ENCODE peak calls at places on chromosome 3, in four cellular contexts. One of them, this sample, is unnamed.

GRCh38 chr3:121995190-121996137 is 26.6 kb downstream of the ILDR1 start:
- DNase-seq in endothelial cell of umbilical vein: peak
- DNase-seq in CD8-positive, alpha-beta T cell: no peak
- DNase-seq in HFFc6: peak
- DNase-seq in this sample: no peak

GRCh38 chr3:98807011-98807410 is 43.9 kb downstream of the ST3GAL6 start:
- DNase-seq in HFFc6: no peak
- DNase-seq in endothelial cell of umbilical vein: no peak
- DNase-seq in CD8-positive, alpha-beta T cell: no peak
- DNase-seq in this sample: no peak

GRCh38 chr3:160180581-160181216 is 44.5 kb upstream of the C3orf80 start:
- DNase-seq in CD8-positive, alpha-beta T cell: no peak
- DNase-seq in endothelial cell of umbilical vein: peak
- DNase-seq in HFFc6: peak
- DNase-seq in this sample: no peak

GRCh38 chr3:186368717-186369116 is 6.7 kb upstream of the DGKG start:
- DNase-seq in CD8-positive, alpha-beta T cell: no peak
- DNase-seq in endothelial cell of umbilical vein: no peak
- DNase-seq in HFFc6: no peak
- DNase-seq in this sample: no peak

GRCh38 chr3:36954452-36955134 is 9.7 kb upstream of the TRANK1 start:
- DNase-seq in endothelial cell of umbilical vein: no peak
- DNase-seq in CD8-positive, alpha-beta T cell: no peak
- DNase-seq in HFFc6: no peak
- DNase-seq in this sample: no peak

GRCh38 chr3:64187065-64187959 is 38.0 kb downstream of the PRICKLE2 start:
- DNase-seq in HFFc6: peak
- DNase-seq in CD8-positive, alpha-beta T cell: no peak
- DNase-seq in endothelial cell of umbilical vein: peak
- DNase-seq in this sample: no peak

GRCh38 chr3:40841131-40841530 is 316.4 kb downstream of the ZNF621 start:
- DNase-seq in CD8-positive, alpha-beta T cell: no peak
- DNase-seq in endothelial cell of umbilical vein: no peak
- DNase-seq in HFFc6: no peak
- DNase-seq in this sample: no peak

GRCh38 chr3:23877324-23877980 is 39.3 kb downstream of the NKIRAS1 start:
- DNase-seq in CD8-positive, alpha-beta T cell: no peak
- DNase-seq in HFFc6: peak
- DNase-seq in endothelial cell of umbilical vein: peak
- DNase-seq in this sample: no peak

GRCh38 chr3:188052229-188052965 is 101.6 kb upstream of the LPP start:
- DNase-seq in HFFc6: no peak
- DNase-seq in endothelial cell of umbilical vein: peak
- DNase-seq in CD8-positive, alpha-beta T cell: no peak
- DNase-seq in this sample: no peak
- TF ChIP-seq CTCF in HFFc6: no peak
- TF ChIP-seq CTCF in endothelial cell of umbilical vein: no peak
- TF ChIP-seq CTCF in CD8-positive, alpha-beta T cell: no peak
- TF ChIP-seq CTCF in this sample: no peak

GRCh38 chr3:43768594-43768993 is 77.9 kb downstream of the ABHD5 start:
- DNase-seq in HFFc6: no peak
- DNase-seq in endothelial cell of umbilical vein: peak
- DNase-seq in CD8-positive, alpha-beta T cell: no peak
- DNase-seq in this sample: no peak
- TF ChIP-seq CTCF in HFFc6: no peak
- TF ChIP-seq CTCF in endothelial cell of umbilical vein: no peak
- TF ChIP-seq CTCF in CD8-positive, alpha-beta T cell: no peak
- TF ChIP-seq CTCF in this sample: no peak

DNA sequence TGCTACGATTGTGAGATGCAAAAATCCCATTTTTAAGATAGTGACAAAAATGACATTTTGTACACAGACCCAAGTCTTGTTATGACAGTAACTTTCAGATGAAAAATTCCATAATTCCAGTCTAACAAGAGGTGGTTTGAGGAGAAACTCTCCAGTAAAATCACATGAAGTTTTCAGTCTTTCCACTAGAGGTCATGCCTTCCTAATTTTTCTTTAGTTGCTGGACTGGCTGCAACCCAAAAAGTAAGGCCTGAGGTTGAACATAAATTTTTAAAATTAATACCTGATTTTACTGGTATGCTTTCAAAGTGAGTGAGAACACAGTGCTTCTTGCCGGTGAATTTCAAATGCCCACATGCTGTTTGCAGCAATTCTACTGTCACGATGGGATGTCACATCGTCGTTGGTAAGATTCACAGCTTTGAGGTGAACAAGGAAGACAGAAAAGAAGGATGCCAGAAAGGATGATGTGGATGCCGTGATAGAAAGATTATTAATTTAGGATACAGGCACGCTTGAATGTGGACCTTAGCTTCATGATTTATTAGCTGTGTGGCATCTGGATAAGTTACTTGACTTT is 89.0 kb upstream of the FGF12 start:
- DNase-seq in endothelial cell of umbilical vein: peak
- DNase-seq in HFFc6: peak
- DNase-seq in CD8-positive, alpha-beta T cell: no peak
- DNase-seq in this sample: no peak
- TF ChIP-seq CTCF in endothelial cell of umbilical vein: peak
- TF ChIP-seq CTCF in HFFc6: peak
- TF ChIP-seq CTCF in CD8-positive, alpha-beta T cell: no peak
- TF ChIP-seq CTCF in this sample: peak

GRCh38 chr3:4416427-4416826 is 50.6 kb downstream of the SUMF1 start:
- DNase-seq in endothelial cell of umbilical vein: no peak
- DNase-seq in CD8-positive, alpha-beta T cell: no peak
- DNase-seq in HFFc6: no peak
- DNase-seq in this sample: no peak

GRCh38 chr3:4419386-4419785 is 47.7 kb downstream of the SUMF1 start:
- DNase-seq in CD8-positive, alpha-beta T cell: no peak
- DNase-seq in endothelial cell of umbilical vein: no peak
- DNase-seq in HFFc6: no peak
- DNase-seq in this sample: no peak

GRCh38 chr3:4417449-4417848 is 49.6 kb downstream of the SUMF1 start:
- DNase-seq in endothelial cell of umbilical vein: no peak
- DNase-seq in HFFc6: peak
- DNase-seq in CD8-positive, alpha-beta T cell: no peak
- DNase-seq in this sample: no peak

GRCh38 chr3:4418156-4418555 is 48.9 kb downstream of the SUMF1 start:
- DNase-seq in CD8-positive, alpha-beta T cell: no peak
- DNase-seq in HFFc6: no peak
- DNase-seq in endothelial cell of umbilical vein: no peak
- DNase-seq in this sample: no peak

GRCh38 chr3:4416961-4417360 is 50.1 kb downstream of the SUMF1 start:
- DNase-seq in CD8-positive, alpha-beta T cell: no peak
- DNase-seq in endothelial cell of umbilical vein: peak
- DNase-seq in HFFc6: peak
- DNase-seq in this sample: no peak
- TF ChIP-seq CTCF in CD8-positive, alpha-beta T cell: no peak
- TF ChIP-seq CTCF in endothelial cell of umbilical vein: no peak
- TF ChIP-seq CTCF in HFFc6: no peak
- TF ChIP-seq CTCF in this sample: no peak

DNA sequence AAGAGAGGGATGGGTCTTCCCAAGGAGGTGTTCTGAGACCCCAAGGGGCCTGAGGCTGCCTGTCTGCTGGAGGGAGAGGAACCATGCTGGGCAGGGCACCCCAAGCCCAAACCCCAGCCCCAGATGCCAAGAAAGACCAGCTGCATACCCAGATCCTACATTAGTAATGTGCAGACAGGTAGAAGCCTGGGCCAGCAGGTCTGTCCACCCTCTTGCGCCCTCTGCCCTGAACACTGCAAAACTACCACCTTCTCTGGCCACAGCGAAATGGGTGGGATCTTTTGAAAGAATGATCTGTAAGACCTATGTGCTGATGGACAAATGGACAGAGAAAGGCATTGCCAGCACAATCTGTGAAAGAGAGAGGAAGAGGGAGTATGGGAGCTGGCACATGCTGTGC is 283.2 kb downstream of the EPHB1 start:
- DNase-seq in HFFc6: no peak
- DNase-seq in endothelial cell of umbilical vein: no peak
- DNase-seq in CD8-positive, alpha-beta T cell: no peak
- DNase-seq in this sample: no peak
- TF ChIP-seq CTCF in HFFc6: no peak
- TF ChIP-seq CTCF in endothelial cell of umbilical vein: no peak
- TF ChIP-seq CTCF in CD8-positive, alpha-beta T cell: no peak
- TF ChIP-seq CTCF in this sample: no peak

GRCh38 chr3:117454928-117455327 is 745.3 kb downstream of the TUSC7 start:
- DNase-seq in endothelial cell of umbilical vein: no peak
- DNase-seq in HFFc6: no peak
- DNase-seq in CD8-positive, alpha-beta T cell: no peak
- DNase-seq in this sample: no peak

GRCh38 chr3:117455782-117456181 is 746.2 kb downstream of the TUSC7 start:
- DNase-seq in CD8-positive, alpha-beta T cell: no peak
- DNase-seq in endothelial cell of umbilical vein: no peak
- DNase-seq in HFFc6: no peak
- DNase-seq in this sample: no peak

GRCh38 chr3:117454236-117454635 is 744.7 kb downstream of the TUSC7 start:
- DNase-seq in endothelial cell of umbilical vein: no peak
- DNase-seq in CD8-positive, alpha-beta T cell: no peak
- DNase-seq in HFFc6: no peak
- DNase-seq in this sample: no peak
- TF ChIP-seq CTCF in endothelial cell of umbilical vein: no peak
- TF ChIP-seq CTCF in CD8-positive, alpha-beta T cell: no peak
- TF ChIP-seq CTCF in HFFc6: no peak
- TF ChIP-seq CTCF in this sample: no peak

GRCh38 chr3:185215873-185216586 is 37.8 kb downstream of the EHHADH start:
- DNase-seq in HFFc6: no peak
- DNase-seq in CD8-positive, alpha-beta T cell: no peak
- DNase-seq in endothelial cell of umbilical vein: peak
- DNase-seq in this sample: no peak
- TF ChIP-seq CTCF in HFFc6: peak
- TF ChIP-seq CTCF in CD8-positive, alpha-beta T cell: peak
- TF ChIP-seq CTCF in endothelial cell of umbilical vein: peak
- TF ChIP-seq CTCF in this sample: no peak

GRCh38 chr3:119831022-119831421 is 49.1 kb downstream of the NR1I2 start:
- DNase-seq in CD8-positive, alpha-beta T cell: no peak
- DNase-seq in HFFc6: peak
- DNase-seq in endothelial cell of umbilical vein: no peak
- DNase-seq in this sample: no peak
- TF ChIP-seq CTCF in CD8-positive, alpha-beta T cell: no peak
- TF ChIP-seq CTCF in HFFc6: peak
- TF ChIP-seq CTCF in endothelial cell of umbilical vein: no peak
- TF ChIP-seq CTCF in this sample: no peak

This sample was measured in natural killer cell.